ENCODE peak calls at places on chromosome 2, in seven cellular contexts. J, U, W, V, B, K and Q are unnamed samples.

GRCh38 chr2:32772623-32773221 is 144.9 kb downstream of the TTC27 start:
- DNase-seq in B (peak), J (peak), W (peak), U (peak), K (peak), V (no peak), Q (peak)

GRCh38 chr2:36486546-36487044 is 111.4 kb downstream of the FEZ2 start:
- DNase-seq in U (peak), J (peak), B (no peak), V (no peak), W (peak), K (peak), Q (peak)

GRCh38 chr2:238158018-238158806 is 558 bp upstream of the ERFE start:
- DNase-seq in V (no peak), U (no peak), W (no peak), B (no peak), K (no peak), J (no peak), Q (no peak)

GRCh38 chr2:145906356-145906755 is 1386.4 kb upstream of the ZEB2 start:
- DNase-seq in K (no peak), B (no peak), V (no peak), W (no peak), U (peak), J (peak), Q (no peak)

GRCh38 chr2:29617351-29617750 is 304.0 kb downstream of the ALK start:
- DNase-seq in V (no peak), B (no peak), K (no peak), U (no peak), J (no peak), W (no peak), Q (no peak)

GRCh38 chr2:16774091-16774490 is 108.5 kb upstream of the CYRIA start:
- DNase-seq in W (no peak), U (peak), K (peak), B (no peak), J (no peak), V (no peak), Q (no peak)

GRCh38 chr2:169693344-169693743 is 861 bp downstream of the CFAP210 start:
- DNase-seq in U (peak), K (no peak), W (no peak), B (no peak), J (no peak), V (no peak), Q (no peak)

GRCh38 chr2:66434679-66435548 is at the start of gene MEIS1:
- DNase-seq in V (no peak), W (peak), B (no peak), K (peak), J (peak), U (peak), Q (peak)

GRCh38 chr2:128736046-128736688 is 417.5 kb upstream of the HS6ST1 start:
- DNase-seq in U (no peak), K (peak), W (no peak), V (no peak), J (no peak), B (no peak), Q (no peak)